ENCODE peak calls at places on chromosomes 16 and 17, in seven cellular contexts. E is central memory CD4-positive, alpha-beta T cell; T is GM12878; Q is psoas muscle; Y is CD8-positive, alpha-beta T cell; H is right lobe of liver; J is fibroblast of the aortic adventitia. I is an unnamed sample.

GRCh38 chr17:67959510-67959909 is 36.8 kb downstream of the C17orf58 start:
- DNase-seq in E (no peak), J (no peak), T (no peak), Q (no peak), Y (no peak), H (no peak), I (no peak)

GRCh38 chr17:5672815-5673430 is 88.6 kb upstream of the NLRP1 start:
- DNase-seq in T (no peak), Q (no peak), H (no peak), J (no peak), E (no peak), Y (no peak), I (no peak)

GRCh38 chr17:81710514-81711308 is 1.4 kb upstream of the SLC25A10 start:
- DNase-seq in H (no peak), T (no peak), J (no peak), Y (no peak), Q (no peak), E (no peak), I (no peak)

GRCh38 chr17:4658478-4659305 is 17.2 kb upstream of the ALOX15 start:
- DNase-seq in T (no peak), Y (no peak), H (no peak), E (no peak), Q (no peak), J (peak; percentile 86), I (peak; percentile 50)

GRCh38 chr16:9124444-9124843 is 33.0 kb downstream of the HAPSTR1 start:
- DNase-seq in E (no peak), T (no peak), Q (no peak), H (no peak), Y (no peak), J (no peak), I (no peak)

GRCh38 chr16:12016166-12016947 is 39.8 kb downstream of the SNX29 start:
- DNase-seq in Q (no peak), T (no peak), H (no peak), J (peak; percentile 49), Y (no peak), E (no peak), I (no peak)

GRCh38 chr16:81261049-81261648 is 22.7 kb downstream of the BCO1 start:
- DNase-seq in E (peak; percentile 14), T (no peak), H (no peak), Q (no peak), Y (no peak), J (peak; percentile 35), I (peak; percentile 16)

GRCh38 chr17:76492989-76493501 is 8.2 kb downstream of the RHBDF2 start:
- DNase-seq in H (no peak), E (peak; percentile 31), J (peak; percentile 50), T (peak; percentile 80), Q (peak; percentile 71), Y (no peak), I (no peak)

GRCh38 chr17:81999587-81999974 is 22.2 kb downstream of the ASPSCR1 start:
- DNase-seq in Y (no peak), E (no peak), T (no peak), Q (no peak), J (no peak), H (no peak), I (no peak)

GRCh38 chr16:85200471-85201278 is 88.4 kb upstream of the CIBAR2 start:
- DNase-seq in T (no peak), H (no peak), E (no peak), J (no peak), Q (no peak), Y (no peak), I (no peak)

GRCh38 chr16:23174622-23175021 is 7.9 kb upstream of the SCNN1G start:
- DNase-seq in J (peak; percentile 13), Y (no peak), T (no peak), H (no peak), Q (no peak), E (no peak), I (no peak)